ENCODE peak calls at places on chromosomes 13 and 19, in seven cellular contexts. I, C, T, V, Y, Z and X are unnamed samples. For H3K4me1, the result is how much of the 10 kb centered on the place peaks cover.

GRCh38 chr19:15129856-15130580 is 22.8 kb downstream of the SYDE1 start:
- DNase-seq in I (no peak), C (no peak), T (no peak), Z (no peak), V (no peak), Y (no peak), X (no peak)

GRCh38 chr19:36081385-36081784 is 26.7 kb downstream of the WDR62 start:
- DNase-seq in Y (no peak), I (peak), Z (no peak), C (no peak), T (no peak), V (peak), X (no peak)

GRCh38 chr19:46644720-46645119 is 8.7 kb upstream of the GNG8 start:
- DNase-seq in C (no peak), I (no peak), V (no peak), T (no peak), Y (no peak), Z (no peak), X (no peak)

GRCh38 chr13:23796546-23796945 is 92.7 kb downstream of the MIPEP start:
- DNase-seq in Z (no peak), C (no peak), I (peak), V (no peak), T (no peak), Y (no peak), X (no peak)

GRCh38 chr19:890831-891230 is 2.2 kb downstream of the MED16 start:
- DNase-seq in V (no peak), Z (no peak), T (no peak), C (peak), Y (no peak), I (no peak), X (no peak)

GRCh38 chr13:25966086-25966485 is 85.7 kb downstream of the SHISA2 start:
- DNase-seq in C (no peak), Y (no peak), V (no peak), I (no peak), Z (no peak), T (no peak), X (no peak)

GRCh38 chr13:38210928-38211596 is 138.6 kb upstream of the UFM1 start:
- DNase-seq in I (no peak), Z (no peak), V (no peak), C (no peak), T (no peak), Y (no peak), X (no peak)

GRCh38 chr19:17074628-17075034 is 621 bp downstream of the HAUS8 start:
- DNase-seq in Y (no peak), C (no peak), V (no peak), T (no peak), I (no peak), Z (no peak), X (no peak)

GRCh38 chr13:25406377-25406776 is 34.6 kb downstream of the ATP8A2 start:
- DNase-seq in C (no peak), Y (no peak), Z (no peak), V (no peak), I (no peak), T (no peak), X (no peak)

GRCh38 chr13:35855531-35856019 is 275.6 kb downstream of the DCLK1 start:
- DNase-seq in Z (no peak), V (no peak), I (no peak), C (no peak), T (no peak), Y (no peak), X (no peak)
- H3K4me1 ChIP-seq in Z (under half), V (under half), I (under half), C (under half), T (under half), Y (under half), X (under half)

GRCh38 chr13:99237981-99238662 is 20.1 kb downstream of the GPR18 start:
- DNase-seq in Y (no peak), T (no peak), I (no peak), V (no peak), Z (no peak), C (no peak), X (no peak)
- TF ChIP-seq POLR2A in Y (no peak), T (no peak), I (no peak), V (no peak), Z (no peak), C (no peak), X (no peak)

GRCh38 chr19:6226444-6227155 is 53.2 kb downstream of the MLLT1 start:
- DNase-seq in V (no peak), T (no peak), C (no peak), Z (no peak), I (no peak), Y (no peak), X (no peak)
- H3K4me1 ChIP-seq in V (under half), T (under half), C (under half), Z (under half), I (under half), Y (under half), X (half or more)

GRCh38 chr13:99501135-99501951 is at the start of gene TM9SF2:
- DNase-seq in T (peak), C (peak), V (peak), Z (peak), I (peak), Y (peak), X (peak)

GRCh38 chr13:99496322-99497142 is 4.7 kb upstream of the TM9SF2 start:
- DNase-seq in Z (peak), T (no peak), V (peak), Y (peak), C (peak), I (peak), X (peak)

GRCh38 chr13:99495478-99496321 is 5.6 kb upstream of the TM9SF2 start:
- DNase-seq in Z (no peak), V (no peak), T (no peak), Y (no peak), I (no peak), C (no peak), X (no peak)

GRCh38 chr13:99500839-99501134 is 485 bp upstream of the TM9SF2 start:
- DNase-seq in Z (no peak), T (no peak), C (no peak), V (no peak), I (no peak), Y (no peak), X (no peak)

DNA sequence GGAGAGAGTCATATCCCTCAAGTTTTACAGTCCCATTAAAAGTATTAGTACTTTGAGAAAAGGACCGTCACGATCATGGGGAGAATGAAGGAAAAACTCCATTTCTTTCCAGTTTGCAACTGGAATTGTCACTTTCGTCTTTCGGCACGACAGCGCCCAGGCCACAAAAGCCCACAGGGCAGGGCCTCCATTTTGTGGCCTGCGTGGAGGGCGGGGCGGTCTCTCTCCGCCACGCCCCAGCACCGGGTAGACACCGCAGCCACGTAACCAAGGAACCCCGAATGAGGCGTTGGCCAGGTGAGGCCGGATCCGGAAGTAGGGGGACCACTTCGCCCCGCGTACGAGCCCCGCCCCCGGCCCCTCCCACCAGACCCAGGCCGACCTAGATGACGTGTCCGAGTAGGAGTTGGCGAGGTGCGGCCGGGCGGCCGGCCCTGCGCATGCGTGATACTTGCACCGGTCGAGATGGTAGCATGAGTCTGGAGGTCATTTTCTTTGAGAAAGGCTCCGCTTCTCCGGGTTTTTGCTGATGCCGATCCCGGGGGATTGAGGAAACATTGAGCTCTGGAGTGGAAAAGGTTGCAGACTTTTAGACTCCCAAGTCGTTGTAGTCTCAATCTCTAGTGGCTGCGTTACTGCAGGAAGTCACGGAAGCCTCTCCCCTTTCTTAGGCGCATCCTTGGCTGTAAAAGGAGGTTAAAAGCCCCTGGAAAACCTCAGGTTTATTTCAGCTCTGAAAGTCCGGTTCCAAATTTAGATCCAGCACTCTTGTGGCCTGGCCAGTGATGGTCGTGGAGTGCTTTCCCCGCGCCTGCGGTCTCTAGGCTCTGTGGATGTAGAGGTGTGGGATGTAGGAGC is 2.7 kb upstream of the TM9SF2 start:
- DNase-seq in V (peak), I (peak), C (peak), Z (peak), Y (peak), T (peak), X (peak)
- TF ChIP-seq POLR2A in V (peak), I (no peak), C (peak), Z (no peak), Y (no peak), T (no peak), X (peak)

GRCh38 chr19:43618921-43619261 is 538 bp downstream of the ZNF428 start:
- DNase-seq in Y (no peak), I (peak), C (no peak), T (no peak), Z (peak), V (no peak), X (no peak)
- H3K4me1 ChIP-seq in Y (under half), I (under half), C (under half), T (under half), Z (under half), V (under half), X (under half)

DNA sequence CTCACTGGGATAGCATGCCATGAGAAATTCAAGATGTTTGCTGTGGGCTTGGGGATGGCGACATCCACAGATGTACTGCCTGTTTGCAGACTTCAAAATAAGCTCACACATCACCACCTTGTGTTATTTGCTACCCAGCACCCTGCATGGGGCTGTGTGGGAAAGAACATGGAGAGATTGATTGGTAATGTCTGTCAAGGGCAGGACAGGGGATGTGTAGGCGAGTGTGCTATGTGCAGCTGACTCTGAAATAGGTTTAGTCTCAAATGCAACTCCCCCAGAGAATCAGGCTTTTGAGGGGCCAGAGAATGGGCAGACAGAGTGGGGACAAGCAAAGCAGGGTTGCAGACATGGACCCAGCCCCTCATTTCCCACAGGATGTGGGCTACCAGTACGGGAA is 24.8 kb downstream of the PNPLA6 start:
- DNase-seq in I (no peak), C (no peak), Z (no peak), Y (no peak), T (no peak), V (no peak), X (no peak)
- TF ChIP-seq POLR2A in I (no peak), C (no peak), Z (no peak), Y (no peak), T (no peak), V (no peak), X (no peak)

GRCh38 chr19:52527134-52527953 is at the start of gene ZNF808:
- DNase-seq in I (peak), C (peak), Z (peak), V (peak), T (peak), Y (peak), X (peak)
- H3K4me1 ChIP-seq in I (under half), C (under half), Z (under half), V (under half), T (under half), Y (under half), X (under half)